ENCODE peak calls at places on chromosome 16, in four cellular contexts. G is HL-60, N is lung, X is upper lobe of right lung. F is an unnamed sample.

GRCh38 chr16:89711601-89712475 is 8.9 kb downstream of the VPS9D1 start:
- DNase-seq in G (no peak), N (peak), X (peak), F (peak)

GRCh38 chr16:6957676-6958075 is 375.0 kb upstream of the RBFOX1 start:
- DNase-seq in G (no peak), N (no peak), X (no peak), F (no peak)

GRCh38 chr16:78684040-78684611 is 584.7 kb downstream of the WWOX start:
- DNase-seq in G (no peak), N (peak), X (no peak), F (no peak)

GRCh38 chr16:87960851-87961250 is 9.6 kb downstream of the BANP start:
- DNase-seq in G (no peak), N (no peak), X (no peak), F (no peak)

GRCh38 chr16:51407921-51408320 is 256.9 kb upstream of the SALL1 start:
- DNase-seq in G (no peak), N (no peak), X (no peak), F (no peak)

GRCh38 chr16:54446639-54447038 is 160.1 kb upstream of the IRX3 start:
- DNase-seq in G (no peak), N (no peak), X (no peak), F (no peak)

GRCh38 chr16:46789499-46790414 is 41.2 kb downstream of the C16orf87 start:
- DNase-seq in G (peak), N (peak), X (peak), F (peak)

GRCh38 chr16:23466162-23466885 is 13.3 kb upstream of the COG7 start:
- DNase-seq in G (no peak), N (no peak), X (no peak), F (no peak)

GRCh38 chr16:58459344-58460218 is 40.4 kb upstream of the NDRG4 start:
- DNase-seq in G (no peak), N (no peak), X (no peak), F (no peak)

GRCh38 chr16:77945126-77945525 is 77.2 kb upstream of the CLEC3A start:
- DNase-seq in G (no peak), N (no peak), X (no peak), F (no peak)

GRCh38 chr16:29744541-29745101 is 1.2 kb downstream of the C16orf54 start:
- DNase-seq in G (peak), N (no peak), X (no peak), F (peak)
- H3K4me3 ChIP-seq in G (peak), N (no peak), X (peak), F (peak)

DNA sequence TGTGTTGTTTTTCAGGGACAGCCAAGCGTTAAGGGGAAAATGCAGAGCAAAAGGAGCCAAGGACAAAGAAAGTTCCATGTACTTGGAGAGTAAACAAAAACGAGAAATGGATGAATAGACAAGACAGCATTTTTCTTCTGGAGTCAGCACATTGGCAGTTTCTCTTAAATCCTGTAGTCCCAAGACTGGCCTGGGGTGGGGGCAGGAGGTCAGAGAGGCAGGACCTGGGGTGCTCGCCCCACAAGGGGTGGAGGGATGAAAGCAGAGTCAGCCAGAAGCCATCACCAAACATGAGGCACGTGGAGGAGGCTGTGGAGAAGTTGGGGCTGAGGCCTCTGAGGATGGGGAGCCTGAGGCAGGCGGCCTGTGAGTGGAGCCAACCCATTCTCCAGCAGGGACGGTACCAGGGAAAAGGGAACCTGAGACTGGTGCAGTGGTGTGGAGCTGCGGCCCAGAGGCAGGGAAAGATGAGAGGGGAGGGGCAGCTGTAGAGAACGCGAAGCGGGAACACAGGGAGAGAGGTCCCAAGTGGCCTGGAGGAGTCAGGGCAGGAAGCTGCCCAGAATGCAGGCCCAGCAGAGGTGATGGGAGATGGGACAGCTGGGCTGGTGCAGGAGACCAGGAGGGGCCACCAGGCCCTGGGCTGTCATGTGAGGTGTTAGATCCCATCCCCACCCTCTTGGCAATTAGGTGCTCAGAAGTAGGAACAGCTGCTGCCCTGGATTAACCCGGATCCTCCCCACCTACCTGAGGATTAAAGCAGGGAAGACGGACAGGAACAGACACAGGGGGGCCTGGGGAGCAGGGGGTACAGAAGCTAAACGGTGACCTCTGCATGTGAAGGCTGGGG is 3.3 kb downstream of the TLCD3B start:
- DNase-seq in G (no peak), N (no peak), X (no peak), F (no peak)
- H3K4me3 ChIP-seq in G (no peak), N (no peak), X (no peak), F (no peak)

GRCh38 chr16:75263291-75263962 is 12.0 kb upstream of the BCAR1 start:
- DNase-seq in G (no peak), N (no peak), X (no peak), F (no peak)
- H3K4me3 ChIP-seq in G (no peak), N (no peak), X (peak), F (no peak)

DNA sequence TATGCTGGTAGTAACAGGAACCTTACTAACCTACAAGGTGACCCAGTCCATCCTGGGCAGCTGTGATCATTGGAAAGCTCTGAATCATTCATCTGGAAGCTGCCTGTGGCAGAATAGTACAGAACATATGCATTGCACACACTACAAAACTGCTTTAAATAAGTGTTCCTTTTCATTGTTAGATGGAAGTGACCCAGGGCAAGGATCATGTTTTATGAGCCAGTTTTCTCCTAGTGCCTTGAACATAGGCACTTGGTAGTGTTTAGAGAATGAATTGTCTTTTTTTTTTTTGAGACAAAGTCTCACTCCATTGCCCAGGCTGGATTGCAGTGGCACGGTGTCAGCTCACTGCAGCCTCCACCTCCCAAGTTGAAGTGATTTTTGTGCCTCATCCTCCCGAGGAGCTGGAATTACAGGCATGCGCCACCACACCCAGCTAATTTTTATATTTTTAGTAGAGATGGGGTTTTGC is 55.4 kb downstream of the TENT4B start:
- DNase-seq in G (no peak), N (no peak), X (no peak), F (no peak)
- H3K4me3 ChIP-seq in G (no peak), N (no peak), X (no peak), F (no peak)

DNA sequence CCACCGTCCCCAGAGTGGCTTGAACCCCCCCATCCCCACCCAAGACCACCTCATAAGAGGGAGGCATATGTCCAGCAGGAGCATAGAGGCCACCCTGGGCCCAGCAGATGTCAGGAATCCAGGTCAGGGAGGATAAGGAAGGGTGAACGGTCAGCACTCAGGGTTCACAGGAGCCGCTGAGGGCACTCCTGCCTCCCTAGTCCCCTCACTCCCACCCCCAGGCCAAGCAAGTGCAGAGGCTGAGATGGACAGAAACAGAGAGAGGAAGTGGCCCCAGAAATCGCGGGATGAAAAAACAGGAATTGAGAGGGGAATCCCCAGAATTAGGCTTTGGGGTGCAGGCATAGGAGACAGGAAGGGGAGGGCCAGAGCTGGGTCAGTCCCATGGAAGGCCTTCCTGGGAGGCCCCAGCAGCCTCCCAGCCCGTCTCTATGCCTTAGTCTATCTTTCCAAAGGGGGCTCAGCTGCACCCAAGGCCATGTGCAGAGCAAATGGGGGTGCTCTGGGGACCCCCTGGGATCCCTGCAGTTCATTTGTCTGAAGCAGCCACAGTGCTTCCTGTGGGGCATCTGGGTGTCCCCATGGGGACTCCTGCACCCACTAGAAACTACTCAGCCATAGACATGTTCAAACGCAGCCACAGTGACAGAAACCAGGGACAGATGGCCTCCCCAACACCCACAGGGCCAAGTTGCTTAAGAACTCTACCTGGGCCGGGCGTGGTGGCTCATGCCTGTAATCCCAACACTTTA is 1.7 kb downstream of the CMTM3 start:
- DNase-seq in G (peak), N (no peak), X (no peak), F (no peak)
- H3K4me3 ChIP-seq in G (peak), N (peak), X (peak), F (peak)